ENCODE peak calls at places on chromosomes 5 and 9, in ten cellular contexts. U is WTC11; T is left ventricle myocardium superior; E is A172; W is epithelial cell of proximal tubule; V is colonic mucosa; H is dorsolateral prefrontal cortex; Y is HS-5; R is activated T-helper 1 cell treated with anti-CD3 and anti-CD28 coated beads, Interleukin-2, amount 50 U/mL, for 16 hours; J is Right ventricle myocardium superior. X is an unnamed sample.

GRCh38 chr9:21616082-21616778 is 134.1 kb upstream of the IFNE start:
- DNase-seq in U (no peak), T (no peak), E (no peak), W (peak), V (no peak), H (no peak), Y (peak), R (no peak), J (no peak), X (no peak)

GRCh38 chr5:139767960-139768359 is 27.6 kb upstream of the PSD2 start:
- DNase-seq in U (no peak), T (peak), E (no peak), W (no peak), V (no peak), H (no peak), Y (no peak), R (no peak), J (peak), X (no peak)

GRCh38 chr5:4758550-4758949 is 381.6 kb upstream of the ADAMTS16 start:
- DNase-seq in U (no peak), T (no peak), E (no peak), W (no peak), V (no peak), H (no peak), Y (no peak), R (no peak), J (no peak), X (no peak)

GRCh38 chr5:149747141-149747832 is 17.2 kb downstream of the PPARGC1B start:
- DNase-seq in U (no peak), T (peak), E (no peak), W (no peak), V (peak), H (no peak), Y (no peak), R (no peak), J (no peak), X (peak)

GRCh38 chr5:94667937-94668336 is 49.5 kb downstream of the SLF1 start:
- DNase-seq in U (no peak), T (no peak), E (no peak), W (no peak), V (no peak), H (no peak), Y (no peak), R (no peak), J (no peak), X (no peak)

GRCh38 chr5:69202497-69202896 is 13.1 kb downstream of the CENPH start:
- DNase-seq in U (no peak), T (no peak), E (no peak), W (no peak), V (no peak), H (no peak), Y (no peak), R (no peak), J (no peak), X (no peak)

GRCh38 chr9:2179557-2179956 is 164.4 kb downstream of the SMARCA2 start:
- DNase-seq in U (no peak), T (no peak), E (no peak), W (no peak), V (no peak), H (no peak), Y (no peak), R (no peak), J (no peak), X (no peak)

GRCh38 chr5:174920906-174921550 is 196.6 kb downstream of the MSX2 start:
- DNase-seq in U (peak), T (no peak), E (no peak), W (no peak), V (no peak), H (no peak), Y (no peak), R (no peak), J (no peak), X (no peak)

GRCh38 chr9:21395778-21396717 is 10.8 kb upstream of the IFNA2 start:
- DNase-seq in U (peak), T (peak), E (no peak), W (no peak), V (peak), H (peak), Y (no peak), R (peak), J (peak), X (no peak)

X was measured in breast epithelium.